ENCODE peak calls at places on chromosomes 1 and 21, in four cellular contexts. H, P, K and G are unnamed samples.

GRCh38 chr1:218426343-218426657 is 81.2 kb downstream of the TGFB2 start:
- DNase-seq in H (no peak), K (no peak), P (peak; percentile 77), G (no peak)

GRCh38 chr21:32304998-32305397 is 6.3 kb downstream of the MRAP start:
- DNase-seq in K (peak; percentile 29), P (no peak), H (no peak), G (no peak)

GRCh38 chr1:4512622-4513021 is 141.8 kb upstream of the AJAP1 start:
- DNase-seq in P (peak; percentile 41), H (no peak), K (no peak), G (no peak)

GRCh38 chr1:154352245-154352580 is 26.9 kb downstream of the ATP8B2 start:
- DNase-seq in P (no peak), K (no peak), H (no peak), G (no peak)

GRCh38 chr1:67853704-67854103 is 20.4 kb upstream of the GNG12 start:
- DNase-seq in P (peak; percentile 40), H (peak; percentile 40), K (no peak), G (no peak)

GRCh38 chr1:25033828-25034451 is 103.9 kb upstream of the RUNX3 start:
- DNase-seq in K (no peak), P (peak; percentile 15), H (peak; percentile 79), G (peak; percentile 87)

GRCh38 chr1:58966103-58966916 is 182.5 kb upstream of the JUN start:
- DNase-seq in K (no peak), H (no peak), P (no peak), G (no peak)

GRCh38 chr1:14634497-14634896 is 36.0 kb downstream of the KAZN start:
- DNase-seq in P (no peak), H (no peak), K (no peak), G (no peak)

GRCh38 chr1:76170114-76170513 is 95.6 kb downstream of the ST6GALNAC3 start:
- DNase-seq in H (no peak), K (no peak), P (no peak), G (no peak)

GRCh38 chr1:236880209-236880608 is 85.1 kb downstream of the MTR start:
- DNase-seq in H (no peak), P (no peak), K (no peak), G (no peak)

GRCh38 chr1:25118554-25118953 is 113.7 kb downstream of the SYF2 start:
- DNase-seq in H (no peak), K (no peak), P (no peak), G (no peak)

GRCh38 chr21:38914531-38915385 is 109.0 kb downstream of the ETS2 start:
- DNase-seq in K (peak; percentile 86), P (no peak), H (peak; percentile 22), G (no peak)

GRCh38 chr1:96178053-96178452 is 543.5 kb upstream of the PTBP2 start:
- DNase-seq in P (no peak), H (no peak), K (no peak), G (no peak)

GRCh38 chr1:154501423-154502065 is 475 bp upstream of the TDRD10 start:
- DNase-seq in K (no peak), P (no peak), H (peak; percentile 58), G (peak; percentile 94)

GRCh38 chr1:8590696-8591351 is 226.6 kb downstream of the RERE start:
- DNase-seq in H (no peak), K (no peak), P (no peak), G (no peak)

GRCh38 chr21:45544449-45545235 is 2.4 kb upstream of the SLC19A1 start:
- DNase-seq in H (no peak), K (peak; percentile 77), P (no peak), G (peak; percentile 80)

GRCh38 chr1:177133977-177134538 is 30.5 kb downstream of the ASTN1 start:
- DNase-seq in P (no peak), K (no peak), H (no peak), G (no peak)

GRCh38 chr1:25948641-25949040 is 42.4 kb upstream of the STMN1 start:
- DNase-seq in K (no peak), P (no peak), H (no peak), G (no peak)

GRCh38 chr21:43779660-43780059 is 3.6 kb upstream of the CSTB start:
- DNase-seq in H (no peak), P (no peak), K (no peak), G (no peak)

GRCh38 chr1:154420172-154420571 is 15.0 kb downstream of the IL6R start:
- DNase-seq in P (peak; percentile 87), K (peak; percentile 97), H (peak; percentile 94), G (peak; percentile 93)

GRCh38 chr21:33401617-33401967 is 1.6 kb upstream of the IFNGR2 start:
- DNase-seq in H (no peak), K (no peak), P (no peak), G (no peak)

GRCh38 chr1:84998642-84999280 is 1.8 kb upstream of the MCOLN2 start:
- DNase-seq in H (peak; percentile 26), K (no peak), P (no peak), G (no peak)

GRCh38 chr21:31668651-31669491 is 9.4 kb downstream of the SOD1 start:
- DNase-seq in H (no peak), K (no peak), P (no peak), G (no peak)

GRCh38 chr1:183262628-183263220 is 76.7 kb downstream of the LAMC2 start:
- DNase-seq in H (no peak), P (no peak), K (no peak), G (peak; percentile 12)

GRCh38 chr21:29258626-29259335 is 39.9 kb upstream of the BACH1 start:
- DNase-seq in K (no peak), H (no peak), P (no peak), G (no peak)

GRCh38 chr1:34906225-34906624 is 23.2 kb downstream of the DLGAP3 start:
- DNase-seq in P (no peak), K (no peak), H (no peak), G (peak; percentile 13)

GRCh38 chr1:3817821-3818597 is 21.7 kb upstream of the LRRC47 start:
- DNase-seq in K (no peak), H (no peak), P (no peak), G (no peak)

GRCh38 chr1:61157420-61157987 is 75.1 kb downstream of the NFIA start:
- DNase-seq in H (no peak), P (no peak), K (no peak), G (no peak)

GRCh38 chr1:27521336-27522147 is 31.6 kb upstream of the WASF2 start:
- DNase-seq in H (no peak), P (no peak), K (no peak), G (no peak)

GRCh38 chr1:173478099-173478555 is 992 bp downstream of the PRDX6 start:
- DNase-seq in P (peak; percentile 72), H (peak; percentile 87), K (peak; percentile 96), G (peak; percentile 61)

DNA sequence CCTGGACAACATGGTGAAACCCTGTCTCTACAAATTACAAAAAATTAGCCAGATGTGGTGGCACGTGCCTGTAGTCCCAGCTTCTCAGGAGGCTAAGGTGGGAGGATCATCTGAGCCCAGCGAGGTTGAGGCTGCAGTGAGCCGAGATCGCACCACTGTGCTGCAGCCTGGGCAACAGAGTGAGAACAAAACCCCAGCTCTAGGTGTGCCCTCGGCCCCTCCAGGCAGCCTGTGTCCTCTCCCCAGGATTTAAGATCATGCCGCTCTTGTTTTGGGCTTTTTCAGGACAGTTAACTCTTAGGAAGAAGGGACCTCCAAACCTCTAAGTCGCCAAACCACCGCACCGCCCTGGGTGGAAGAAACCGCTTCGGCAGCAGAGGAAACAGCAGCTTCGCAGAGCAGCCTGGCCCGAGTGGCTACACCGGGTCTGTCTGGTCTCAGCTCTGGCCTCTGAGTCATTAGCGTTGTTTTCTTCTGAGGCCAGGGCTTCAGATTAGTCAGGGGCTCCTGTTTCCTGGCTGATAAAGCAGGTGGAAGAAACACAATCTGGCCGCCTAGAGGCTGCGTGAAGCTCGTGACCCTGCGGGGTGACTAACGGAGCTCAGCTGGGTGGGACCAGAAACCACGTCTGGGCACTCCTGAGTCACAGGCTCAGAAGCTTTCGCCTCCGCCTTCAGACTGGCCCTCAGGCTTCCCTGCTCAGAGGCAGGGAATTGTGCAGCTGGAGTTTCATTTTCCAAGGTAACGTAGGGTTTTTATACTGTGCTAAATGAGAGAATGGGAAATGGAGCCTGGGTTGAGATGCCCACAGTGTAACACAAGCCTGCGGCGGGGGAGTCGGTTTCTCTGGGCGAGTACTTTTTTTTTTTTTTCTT is 44.7 kb downstream of the CHAF1B start:
- DNase-seq in P (peak; percentile 71), H (peak; percentile 81), K (peak; percentile 95), G (peak; percentile 95)
- TF ChIP-seq POLR2A in P (peak; percentile 7), H (no peak), K (no peak), G (no peak)

DNA sequence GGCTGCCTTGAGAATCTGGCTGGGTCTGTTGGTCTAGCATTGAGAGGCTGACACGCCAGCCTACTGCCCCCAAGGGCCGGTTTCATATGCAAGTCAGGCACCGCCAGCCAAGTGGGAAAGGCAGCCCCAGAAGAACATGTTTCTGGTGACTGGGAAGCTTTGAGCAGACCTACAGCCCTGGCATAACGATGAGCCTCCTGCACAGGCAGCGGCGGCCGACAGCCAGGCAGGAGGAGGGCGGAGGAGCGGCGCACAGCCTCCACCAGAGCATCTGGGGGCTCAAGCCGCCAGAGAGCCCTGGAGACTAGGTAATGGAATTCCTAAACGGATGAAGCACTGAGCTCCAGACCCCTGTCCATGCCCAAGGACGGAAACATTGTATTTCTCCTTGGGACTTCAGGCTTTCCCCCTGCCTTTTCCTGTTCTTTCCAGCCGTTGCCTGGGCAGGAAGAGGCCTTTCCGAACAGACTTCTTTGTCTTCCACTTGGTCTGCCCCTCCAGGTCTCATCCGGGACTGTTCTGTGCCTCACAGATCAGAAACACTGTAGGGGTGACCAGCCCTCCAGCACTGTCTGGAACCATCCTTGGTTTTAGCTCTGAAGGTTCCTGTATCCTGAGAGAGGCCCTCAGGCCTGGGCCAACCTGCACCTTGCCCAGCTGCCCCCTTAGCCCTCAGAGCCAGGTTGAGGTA is 59.5 kb downstream of the IRF2BP2 start:
- DNase-seq in H (no peak), P (no peak), K (peak; percentile 78), G (peak; percentile 83)
- H3K4me3 ChIP-seq in H (no peak overlapping the region), P (no peak overlapping the region), K (no peak overlapping the region), G (no peak overlapping the region)

DNA sequence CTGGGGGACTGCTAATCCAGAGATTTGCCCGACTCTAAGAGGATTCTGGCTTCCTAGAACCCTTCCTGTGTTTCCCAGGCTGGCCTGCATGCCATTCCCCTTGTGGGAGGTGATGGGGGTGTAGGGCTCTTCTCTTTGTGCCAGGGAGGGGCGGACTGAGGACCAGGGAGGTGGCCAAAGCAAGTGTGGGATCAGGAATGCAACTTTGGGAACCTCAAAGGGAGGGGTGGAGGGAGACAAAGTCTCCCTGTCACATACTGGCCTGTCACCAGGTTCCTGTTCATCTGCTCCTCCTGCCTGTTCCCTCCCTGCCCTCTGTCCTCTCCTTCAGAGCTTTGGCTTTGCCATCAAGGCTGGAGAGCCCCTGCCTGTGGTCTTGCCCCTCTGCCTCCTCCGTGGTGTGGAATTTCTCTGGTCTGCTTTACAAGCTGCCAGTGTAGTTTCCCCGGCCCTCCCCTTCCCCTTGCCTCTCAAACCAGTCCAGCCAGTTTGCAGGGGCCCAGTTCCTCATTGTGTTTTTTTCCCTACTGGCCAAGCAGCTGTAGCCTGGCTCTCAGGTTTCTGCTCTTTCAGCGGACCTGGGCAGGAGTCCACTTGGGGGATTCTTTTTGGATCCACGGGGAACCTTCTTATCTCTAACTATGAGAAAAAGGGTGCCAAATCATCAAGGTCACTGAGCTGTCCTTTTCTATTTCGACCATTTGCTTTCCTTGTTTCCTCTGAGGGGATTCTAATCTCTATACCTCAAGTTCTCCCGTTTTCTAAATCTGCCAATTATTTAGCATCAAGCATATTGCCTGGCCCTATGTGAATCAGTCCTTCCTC is 1.8 kb downstream of the CGN start:
- DNase-seq in H (peak; percentile 87), K (no peak), P (no peak), G (no peak)
- TF ChIP-seq POLR2A in H (no peak), K (no peak), P (no peak), G (no peak)

DNA sequence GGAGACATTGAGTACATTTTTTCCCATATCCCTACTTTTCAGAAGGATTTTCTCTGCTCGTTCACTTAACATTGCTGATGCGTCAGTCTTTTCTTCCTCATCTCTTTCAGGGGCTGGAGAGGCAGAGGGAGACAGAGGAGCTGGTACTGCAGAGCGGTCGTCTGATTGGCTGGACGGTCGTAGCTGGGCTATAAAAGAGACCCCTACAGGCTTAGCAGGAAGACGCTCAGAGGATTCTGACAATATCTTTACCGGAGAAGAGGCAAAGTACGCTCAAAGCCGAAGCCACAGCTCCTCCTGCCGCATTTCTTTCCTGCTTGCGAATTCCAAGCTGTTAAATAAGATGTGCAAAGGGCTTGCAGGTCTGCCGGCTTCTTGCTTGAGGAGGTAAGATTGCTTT is at the start of gene RGS4:
- DNase-seq in P (peak; percentile 18), H (no peak), K (no peak), G (no peak)
- H3K4me3 ChIP-seq in P (peak within 1 kb of the TSS; percentile 31), H (peak within 1 kb of the TSS; percentile 2), K (peak within 1 kb of the TSS; percentile 14), G (no peak within 1 kb of the TSS)